ENCODE peak calls at places on chromosome 10, in five cellular contexts. Q is substantia nigra; G is activated T-helper 1 cell treated with anti-CD3 and anti-CD28 coated beads, Interleukin-12 subunit alpha, Interleukin-12 subunit beta, Interleukin-2, Interleukin-4 antibody, amounts not matched to agents 30 ng/mL and 10 ng/mL and 1 ng/mL, durations not matched to agents 14 hours and 24 hours and 36 hours; P is T follicular helper cell; X is stimulated activated CD8-positive, alpha-beta memory T cell treated with anti-CD3 and anti-CD28 coated beads, Interleukin-7, amount 100 ng/mL, for 1 hour. W is an unnamed sample.

GRCh38 chr10:88883443-88883799 is 3.4 kb downstream of the STAMBPL1 start:
- DNase-seq in X (no peak), P (no peak), G (no peak), Q (no peak), W (no peak)

GRCh38 chr10:71975087-71975890 is 11.1 kb downstream of the CHST3 start:
- DNase-seq in P (no peak), Q (peak), X (no peak), G (no peak), W (no peak)

GRCh38 chr10:62058896-62059423 is 157.5 kb downstream of the ARID5B start:
- DNase-seq in G (no peak), X (no peak), Q (no peak), P (no peak), W (no peak)

GRCh38 chr10:86535057-86535882 is 13.7 kb upstream of the WAPL start:
- DNase-seq in P (no peak), Q (peak), X (no peak), G (no peak), W (no peak)

GRCh38 chr10:11742009-11742778 is at the start of gene ECHDC3:
- DNase-seq in X (peak), P (peak), Q (peak), G (no peak), W (no peak)

GRCh38 chr10:100886544-100886943 is 26.2 kb upstream of the SLF2 start:
- DNase-seq in X (no peak), Q (no peak), G (no peak), P (no peak), W (no peak)

GRCh38 chr10:123134058-123134914 is 1.5 kb upstream of the HMX3 start:
- DNase-seq in X (no peak), P (no peak), G (no peak), Q (no peak), W (no peak)

GRCh38 chr10:132858121-132859081 is 72.5 kb upstream of the NKX6-2 start:
- DNase-seq in G (no peak), P (no peak), X (no peak), Q (no peak), W (no peak)

GRCh38 chr10:123301077-123301875 is 147.1 kb downstream of the BUB3 start:
- DNase-seq in Q (peak), G (no peak), X (no peak), P (no peak), W (no peak)

GRCh38 chr10:23399701-23400144 is 39.2 kb upstream of the OTUD1 start:
- DNase-seq in P (no peak), X (no peak), G (no peak), Q (no peak), W (no peak)

GRCh38 chr10:34916368-34916767 is 101.3 kb upstream of the PARD3 start:
- DNase-seq in Q (no peak), P (no peak), X (no peak), G (no peak), W (no peak)

GRCh38 chr10:15344876-15345285 is 26.2 kb downstream of the FAM171A1 start:
- DNase-seq in G (no peak), P (no peak), X (no peak), Q (peak), W (no peak)

GRCh38 chr10:121823993-121824463 is 103.8 kb downstream of the ATE1 start:
- DNase-seq in G (no peak), Q (no peak), P (no peak), X (no peak), W (no peak)

GRCh38 chr10:51260376-51260775 is 186.1 kb downstream of the PRKG1 start:
- DNase-seq in P (no peak), Q (no peak), G (no peak), X (no peak), W (no peak)

GRCh38 chr10:72260215-72260587 is 13.5 kb upstream of the DDIT4 start:
- DNase-seq in Q (no peak), X (no peak), P (no peak), G (no peak), W (no peak)

GRCh38 chr10:5552376-5553321 is 27.9 kb downstream of the CALML3 start:
- DNase-seq in G (no peak), Q (no peak), P (no peak), X (no peak), W (peak)

GRCh38 chr10:35353399-35353798 is 17.1 kb downstream of the CCNY start:
- DNase-seq in P (no peak), G (no peak), Q (no peak), X (no peak), W (no peak)

GRCh38 chr10:59907918-59908807 is 1.8 kb upstream of the CCDC6 start:
- DNase-seq in X (peak), G (peak), Q (peak), P (no peak), W (no peak)

GRCh38 chr10:58588673-58589265 is 76.1 kb downstream of the BICC1 start:
- DNase-seq in Q (no peak), G (no peak), P (no peak), X (no peak), W (no peak)

W was measured in mesothelial cell of epicardium.